ENCODE peak calls at places on chromosome 7, in eight cellular contexts. V, K, T, C, U, L, F and D are unnamed samples.

GRCh38 chr7:8515786-8516185 is 82.4 kb downstream of the NXPH1 start:
- DNase-seq in V (no peak), L (no peak), C (no peak), F (no peak), T (no peak), K (no peak), U (no peak), D (no peak)

GRCh38 chr7:80640841-80641240 is 2.4 kb downstream of the CD36 start:
- DNase-seq in C (peak; percentile 62), F (no peak), U (no peak), V (peak; percentile 86), L (peak; percentile 77), T (no peak), K (no peak), D (no peak)

GRCh38 chr7:85103962-85104361 is 82.9 kb downstream of the SEMA3D start:
- DNase-seq in C (no peak), T (no peak), L (peak; percentile 22), V (peak; percentile 65), U (no peak), F (no peak), K (no peak), D (no peak)

GRCh38 chr7:2399848-2400587 is 3.4 kb upstream of the CHST12 start:
- DNase-seq in F (no peak), U (peak; percentile 90), K (no peak), C (peak; percentile 96), T (no peak), V (peak; percentile 95), L (peak; percentile 95), D (no peak)

GRCh38 chr7:45595809-45596664 is 21.9 kb downstream of the ADCY1 start:
- DNase-seq in U (no peak), V (no peak), T (no peak), C (no peak), L (no peak), F (no peak), K (no peak), D (no peak)

GRCh38 chr7:97005764-97006145 is 402 bp downstream of the DLX6 start:
- DNase-seq in T (peak; percentile 29), C (peak; percentile 12), F (no peak), V (no peak), L (no peak), U (no peak), K (no peak), D (no peak)

GRCh38 chr7:19146699-19147098 is 1.5 kb upstream of the FERD3L start:
- DNase-seq in V (peak; percentile 54), U (no peak), T (no peak), K (no peak), L (peak; percentile 46), C (no peak), F (no peak), D (no peak)

GRCh38 chr7:131529179-131529578 is 27.2 kb downstream of the PODXL start:
- DNase-seq in L (no peak), K (no peak), C (no peak), V (no peak), F (no peak), U (peak; percentile 27), T (no peak), D (no peak)

GRCh38 chr7:112161253-112162160 is 44.7 kb downstream of the DOCK4 start:
- DNase-seq in T (no peak), L (no peak), U (no peak), C (no peak), K (no peak), F (no peak), V (no peak), D (no peak)

GRCh38 chr7:154842608-154843007 is 160.3 kb downstream of the PAXIP1 start:
- DNase-seq in C (no peak), V (no peak), F (no peak), L (no peak), K (no peak), U (no peak), T (no peak), D (no peak)

GRCh38 chr7:94823952-94824351 is 83.4 kb upstream of the PPP1R9A start:
- DNase-seq in F (no peak), C (peak; percentile 49), U (no peak), K (no peak), T (no peak), L (peak; percentile 1), V (peak; percentile 62), D (no peak)